ENCODE peak calls at places on chromosome 13, in four cellular contexts. One of them, this sample, is unnamed. For H3K27me3, the result is how much of the 10 kb centered on the place peaks cover.

GRCh38 chr13:47945738-47946137 is 55.3 kb downstream of the SUCLA2 start:
- DNase-seq in IMR-90: peak
- DNase-seq in trophoblast cell: peak
- DNase-seq in H9: no peak
- DNase-seq in this sample: no peak

GRCh38 chr13:113044431-113045114 is 61.0 kb upstream of the F7 start:
- DNase-seq in IMR-90: no peak
- DNase-seq in H9: no peak
- DNase-seq in trophoblast cell: no peak
- DNase-seq in this sample: no peak

GRCh38 chr13:24381539-24382265 is 72.3 kb downstream of the C1QTNF9 start:
- DNase-seq in H9: no peak
- DNase-seq in trophoblast cell: no peak
- DNase-seq in IMR-90: peak
- DNase-seq in this sample: no peak

GRCh38 chr13:41751734-41752445 is 209.0 kb downstream of the VWA8 start:
- DNase-seq in IMR-90: no peak
- DNase-seq in H9: no peak
- DNase-seq in trophoblast cell: no peak
- DNase-seq in this sample: no peak

GRCh38 chr13:114128624-114129522 is 3.5 kb downstream of the RASA3 start:
- DNase-seq in trophoblast cell: peak
- DNase-seq in H9: no peak
- DNase-seq in IMR-90: peak
- DNase-seq in this sample: no peak

GRCh38 chr13:18964942-18965341 is 216.7 kb downstream of the TUBA3C start:
- DNase-seq in IMR-90: no peak
- DNase-seq in trophoblast cell: no peak
- DNase-seq in H9: no peak
- DNase-seq in this sample: no peak

GRCh38 chr13:60163525-60164471 is at the start of gene DIAPH3:
- DNase-seq in H9: peak
- DNase-seq in trophoblast cell: peak
- DNase-seq in IMR-90: peak
- DNase-seq in this sample: peak

GRCh38 chr13:24512208-24513068 is at the start of gene PARP4:
- DNase-seq in H9: peak
- DNase-seq in trophoblast cell: peak
- DNase-seq in IMR-90: peak
- DNase-seq in this sample: peak

GRCh38 chr13:52845766-52846566 is 2.5 kb downstream of the PCDH8 start:
- DNase-seq in trophoblast cell: no peak
- DNase-seq in IMR-90: no peak
- DNase-seq in H9: peak
- DNase-seq in this sample: peak

GRCh38 chr13:46321494-46322225 is 65.4 kb downstream of the RUBCNL start:
- DNase-seq in H9: peak
- DNase-seq in trophoblast cell: peak
- DNase-seq in IMR-90: peak
- DNase-seq in this sample: peak

GRCh38 chr13:44061876-44062275 is 182.2 kb downstream of the LACC1 start:
- DNase-seq in trophoblast cell: peak
- DNase-seq in IMR-90: no peak
- DNase-seq in H9: no peak
- DNase-seq in this sample: no peak

GRCh38 chr13:29472317-29472961 is 123.0 kb downstream of the SLC7A1 start:
- DNase-seq in IMR-90: peak
- DNase-seq in trophoblast cell: peak
- DNase-seq in H9: peak
- DNase-seq in this sample: no peak

GRCh38 chr13:30872685-30873443 is 33.2 kb upstream of the MEDAG start:
- DNase-seq in trophoblast cell: peak
- DNase-seq in IMR-90: peak
- DNase-seq in H9: peak
- DNase-seq in this sample: peak

GRCh38 chr13:107678075-107678689 is 537.2 kb downstream of the LIG4 start:
- DNase-seq in H9: no peak
- DNase-seq in trophoblast cell: no peak
- DNase-seq in IMR-90: peak
- DNase-seq in this sample: no peak

GRCh38 chr13:76741624-76742023 is 144.6 kb downstream of the KCTD12 start:
- DNase-seq in H9: no peak
- DNase-seq in IMR-90: peak
- DNase-seq in trophoblast cell: no peak
- DNase-seq in this sample: no peak

GRCh38 chr13:42894765-42895181 is 97.3 kb downstream of the EPSTI1 start:
- DNase-seq in H9: no peak
- DNase-seq in IMR-90: peak
- DNase-seq in trophoblast cell: no peak
- DNase-seq in this sample: no peak

GRCh38 chr13:48625396-48626076 is 28.2 kb upstream of the CYSLTR2 start:
- DNase-seq in IMR-90: no peak
- DNase-seq in H9: no peak
- DNase-seq in trophoblast cell: no peak
- DNase-seq in this sample: no peak

GRCh38 chr13:63455938-63456337 is 2040.3 kb upstream of the PCDH20 start:
- DNase-seq in H9: no peak
- DNase-seq in trophoblast cell: peak
- DNase-seq in IMR-90: no peak
- DNase-seq in this sample: no peak

GRCh38 chr13:113647351-113648217 is 10.4 kb downstream of the ATP4B start:
- DNase-seq in trophoblast cell: peak
- DNase-seq in H9: no peak
- DNase-seq in IMR-90: no peak
- DNase-seq in this sample: no peak

GRCh38 chr13:61414686-61415664 is 674 bp downstream of the PCDH20 start:
- DNase-seq in trophoblast cell: no peak
- DNase-seq in H9: peak
- DNase-seq in IMR-90: no peak
- DNase-seq in this sample: peak

GRCh38 chr13:42652642-42653415 is 78.9 kb downstream of the TNFSF11 start:
- DNase-seq in H9: no peak
- DNase-seq in trophoblast cell: peak
- DNase-seq in IMR-90: no peak
- DNase-seq in this sample: no peak

GRCh38 chr13:109131698-109132257 is 502.4 kb downstream of the MYO16 start:
- DNase-seq in trophoblast cell: peak
- DNase-seq in IMR-90: peak
- DNase-seq in H9: no peak
- DNase-seq in this sample: no peak

DNA sequence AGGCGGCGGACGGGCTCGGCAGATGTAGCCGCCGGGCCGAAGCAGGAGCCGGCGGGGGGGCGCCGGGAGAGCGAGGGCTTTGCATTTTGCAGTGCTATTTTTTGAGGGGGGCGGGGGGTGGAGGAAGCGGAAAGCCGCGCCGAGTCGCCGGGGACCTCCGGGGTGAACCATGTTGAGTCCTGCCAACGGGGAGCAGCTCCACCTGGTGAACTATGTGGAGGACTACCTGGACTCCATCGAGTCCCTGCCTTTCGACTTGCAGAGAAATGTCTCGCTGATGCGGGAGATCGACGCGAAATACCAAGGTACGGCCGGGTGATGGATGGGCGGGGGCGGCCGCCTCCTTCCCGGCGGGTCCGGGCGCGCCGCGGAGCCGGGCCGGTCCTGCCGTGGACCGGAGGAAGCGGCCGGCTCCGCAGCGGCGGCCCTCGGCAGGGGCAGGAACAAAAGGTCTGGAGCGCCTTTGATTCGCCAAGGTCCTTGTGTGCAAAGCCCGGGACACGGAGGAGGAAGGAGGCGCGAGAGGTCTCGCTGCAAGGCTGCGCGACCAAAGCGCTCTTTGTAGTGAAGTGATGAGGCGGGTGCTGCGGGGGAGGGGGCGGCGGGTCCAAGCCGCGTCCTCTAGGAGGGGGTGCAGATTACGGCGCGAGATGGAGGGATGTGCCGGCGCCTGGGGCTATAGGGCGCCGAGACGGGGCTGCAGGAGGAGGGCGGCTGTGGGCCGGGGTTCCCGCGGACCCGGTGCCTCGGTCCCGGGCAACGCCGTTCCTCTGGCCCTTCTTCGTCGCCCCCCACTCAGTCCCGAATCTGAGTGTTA is 689 bp downstream of the ING1 start:
- DNase-seq in trophoblast cell: peak
- DNase-seq in IMR-90: peak
- DNase-seq in H9: peak
- DNase-seq in this sample: peak
- H3K14ac ChIP-seq in trophoblast cell: peak
- H3K14ac ChIP-seq in IMR-90: peak
- H3K14ac ChIP-seq in H9: peak
- H3K14ac ChIP-seq in this sample: peak

GRCh38 chr13:27919299-27919933 is 384 bp upstream of the PDX1 start:
- DNase-seq in H9: no peak
- DNase-seq in IMR-90: no peak
- DNase-seq in trophoblast cell: no peak
- DNase-seq in this sample: no peak
- H3K27me3 ChIP-seq in H9: half or more
- H3K27me3 ChIP-seq in IMR-90: half or more
- H3K27me3 ChIP-seq in trophoblast cell: half or more
- H3K27me3 ChIP-seq in this sample: half or more

GRCh38 chr13:50275392-50276063 is 260.3 kb downstream of the KCNRG start:
- DNase-seq in trophoblast cell: no peak
- DNase-seq in H9: no peak
- DNase-seq in IMR-90: no peak
- DNase-seq in this sample: no peak

GRCh38 chr13:50276550-50276949 is 261.3 kb downstream of the KCNRG start:
- DNase-seq in trophoblast cell: no peak
- DNase-seq in IMR-90: no peak
- DNase-seq in H9: no peak
- DNase-seq in this sample: no peak

GRCh38 chr13:50277906-50278305 is 262.7 kb downstream of the KCNRG start:
- DNase-seq in H9: no peak
- DNase-seq in trophoblast cell: no peak
- DNase-seq in IMR-90: no peak
- DNase-seq in this sample: no peak

GRCh38 chr13:50274181-50274580 is 258.9 kb downstream of the KCNRG start:
- DNase-seq in IMR-90: no peak
- DNase-seq in trophoblast cell: no peak
- DNase-seq in H9: no peak
- DNase-seq in this sample: no peak

DNA sequence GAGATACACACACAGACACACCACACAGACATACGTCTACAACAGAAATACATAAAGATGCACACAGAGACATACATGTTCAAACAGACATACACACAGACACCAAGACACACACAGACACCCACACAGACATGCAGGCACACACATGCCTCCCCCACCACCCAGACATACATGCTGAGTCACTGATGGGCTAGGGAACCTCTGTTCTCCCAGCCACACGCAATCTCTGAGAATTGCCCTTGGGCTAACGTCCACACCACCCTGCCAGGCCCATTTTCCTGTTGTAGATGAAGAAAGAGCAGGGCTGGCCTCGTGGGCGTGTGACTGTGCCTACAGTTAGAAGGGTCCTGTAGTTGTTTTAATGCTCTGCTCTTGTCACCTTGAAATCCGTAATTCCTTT is 261.9 kb downstream of the KCNRG start:
- DNase-seq in trophoblast cell: peak
- DNase-seq in H9: no peak
- DNase-seq in IMR-90: no peak
- DNase-seq in this sample: no peak
- H3K14ac ChIP-seq in trophoblast cell: no peak
- H3K14ac ChIP-seq in H9: no peak
- H3K14ac ChIP-seq in IMR-90: no peak
- H3K14ac ChIP-seq in this sample: peak

DNA sequence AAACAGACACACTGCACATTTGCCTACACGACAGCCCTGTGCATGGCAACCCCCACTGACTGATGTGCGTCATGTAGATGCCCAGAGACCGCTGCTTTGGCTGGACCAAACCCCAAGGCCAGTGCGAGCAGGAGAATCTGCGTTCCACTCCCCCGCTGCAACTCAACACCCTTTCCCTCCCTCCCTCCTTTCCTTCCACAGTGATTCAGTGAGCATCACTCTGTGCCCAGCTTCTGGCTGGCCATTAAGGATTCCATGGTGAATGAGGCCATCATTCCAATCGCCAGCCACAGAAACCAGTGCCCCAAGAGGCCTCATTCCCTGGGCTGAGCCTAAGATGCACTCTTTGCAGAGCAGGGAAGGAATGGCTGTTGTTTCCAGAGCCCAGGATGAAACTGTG is 61.6 kb downstream of the GSX1 start:
- DNase-seq in IMR-90: no peak
- DNase-seq in H9: no peak
- DNase-seq in trophoblast cell: no peak
- DNase-seq in this sample: no peak
- H3K27me3 ChIP-seq in IMR-90: under half
- H3K27me3 ChIP-seq in H9: under half
- H3K27me3 ChIP-seq in trophoblast cell: under half
- H3K27me3 ChIP-seq in this sample: half or more

This sample was measured in neuronal stem cell.